ENCODE peak calls at places on chromosomes 7 and 10, in nine cellular contexts. R is BE2C; O is NCI-H1092; X is Calu3; L is KBM-7; C is CD8-positive, alpha-beta T cell; U is T-helper 2 cell; N is GM04504; E is activated naive CD4-positive, alpha-beta T cell treated with anti-CD3 and anti-CD28 coated beads, Interleukin-2, amount 10 ng/mL, durations not matched to agents 7 days and 5 days. K is an unnamed sample.

GRCh38 chr7:40306596-40306995 is 171.8 kb downstream of the SUGCT start:
- DNase-seq in U (no peak), X (no peak), N (no peak), E (no peak), O (no peak), L (no peak), R (no peak), C (no peak), K (no peak)

GRCh38 chr10:15540729-15541128 is 169.6 kb upstream of the FAM171A1 start:
- DNase-seq in U (no peak), R (no peak), C (no peak), X (no peak), E (no peak), L (peak; percentile 7), N (no peak), O (no peak), K (no peak)

GRCh38 chr10:82206831-82207230 is 331.8 kb downstream of the NRG3 start:
- DNase-seq in O (no peak), X (no peak), E (no peak), C (no peak), U (no peak), L (no peak), R (no peak), N (no peak), K (no peak)

GRCh38 chr7:41693150-41693997 is 9.5 kb downstream of the INHBA start:
- DNase-seq in R (no peak), O (no peak), C (no peak), E (no peak), X (no peak), U (no peak), L (no peak), N (no peak), K (no peak)

GRCh38 chr10:23419657-23420319 is 19.1 kb upstream of the OTUD1 start:
- DNase-seq in X (no peak), U (no peak), N (no peak), C (no peak), E (no peak), L (no peak), R (no peak), O (no peak), K (peak; percentile 42)

GRCh38 chr7:86963599-86964230 is 95.7 kb downstream of the ELAPOR2 start:
- DNase-seq in N (peak; percentile 15), O (no peak), R (no peak), L (no peak), U (peak; percentile 34), C (no peak), E (no peak), X (no peak), K (no peak)

GRCh38 chr7:2966466-2967078 is 77.1 kb downstream of the CARD11 start:
- DNase-seq in E (no peak), L (no peak), U (no peak), C (no peak), O (no peak), N (no peak), X (no peak), R (no peak), K (no peak)

GRCh38 chr7:68461430-68461829 is 1136.8 kb upstream of the AUTS2 start:
- DNase-seq in L (no peak), E (no peak), C (no peak), U (no peak), R (no peak), O (no peak), N (peak; percentile 49), X (no peak), K (no peak)

GRCh38 chr7:37786741-37787569 is 61.4 kb upstream of the NME8 start:
- DNase-seq in X (no peak), L (peak; percentile 79), O (no peak), R (no peak), C (no peak), N (no peak), U (peak; percentile 18), E (no peak), K (no peak)

GRCh38 chr7:36984710-36985308 is 260.5 kb upstream of the AOAH start:
- DNase-seq in X (no peak), C (no peak), L (peak; percentile 34), U (no peak), O (peak; percentile 11), E (no peak), N (no peak), R (no peak), K (no peak)

GRCh38 chr10:85614981-85615380 is 751.6 kb downstream of the GRID1 start:
- DNase-seq in O (no peak), X (no peak), U (no peak), L (no peak), E (no peak), N (no peak), R (no peak), C (no peak), K (no peak)

GRCh38 chr7:106010866-106011265 is 47.8 kb downstream of the CDHR3 start:
- DNase-seq in U (no peak), C (no peak), E (no peak), N (no peak), L (no peak), X (no peak), O (no peak), R (no peak), K (no peak)

GRCh38 chr10:125742465-125742864 is 23.0 kb downstream of the EDRF1 start:
- DNase-seq in C (no peak), R (no peak), E (no peak), N (no peak), O (no peak), X (no peak), U (no peak), L (no peak), K (no peak)

GRCh38 chr7:74288034-74288881 is 949 bp upstream of the CLIP2 start:
- DNase-seq in U (no peak), O (no peak), E (no peak), N (no peak), R (no peak), L (peak; percentile 91), X (peak; percentile 28), C (no peak), K (no peak)

GRCh38 chr10:96720422-96721206 is at the start of gene PIK3AP1:
- DNase-seq in R (peak; percentile 72), O (peak; percentile 35), E (peak; percentile 55), L (peak; percentile 74), U (peak; percentile 51), X (peak; percentile 54), C (peak; percentile 28), N (no peak), K (no peak)

GRCh38 chr7:42070068-42070467 is 166.9 kb downstream of the GLI3 start:
- DNase-seq in N (no peak), O (no peak), C (no peak), U (no peak), R (no peak), X (no peak), E (no peak), L (no peak), K (peak; percentile 80)